ENCODE peak calls at places on chromosomes 13 and 19, in seven cellular contexts. One of them, this sample, is unnamed.

GRCh38 chr19:52622261-52622660 is 15.9 kb downstream of the ZNF83 start:
- DNase-seq in T-helper 9 cell: no peak
- DNase-seq in activated naive CD4-positive, alpha-beta T cell treated with anti-CD3 and anti-CD28 coated beads, Interleukin-2, amount 10 ng/mL, durations not matched to agents 7 days and 5 days: no peak
- DNase-seq in B cell: no peak
- DNase-seq in psoas muscle: no peak
- DNase-seq in activated effector memory CD4-positive, alpha-beta T cell treated with Interleukin-2 at 50 U/mL for 16 hours: no peak
- DNase-seq in colonic mucosa: no peak
- DNase-seq in this sample: no peak

GRCh38 chr13:33970746-33971145 is 152.8 kb downstream of the RFC3 start:
- DNase-seq in T-helper 9 cell: no peak
- DNase-seq in activated naive CD4-positive, alpha-beta T cell treated with anti-CD3 and anti-CD28 coated beads, Interleukin-2, amount 10 ng/mL, durations not matched to agents 7 days and 5 days: no peak
- DNase-seq in B cell: no peak
- DNase-seq in psoas muscle: no peak
- DNase-seq in activated effector memory CD4-positive, alpha-beta T cell treated with Interleukin-2 at 50 U/mL for 16 hours: no peak
- DNase-seq in colonic mucosa: no peak
- DNase-seq in this sample: no peak

GRCh38 chr13:27636624-27637288 is 15.1 kb downstream of the POLR1D start:
- DNase-seq in T-helper 9 cell: no peak
- DNase-seq in activated naive CD4-positive, alpha-beta T cell treated with anti-CD3 and anti-CD28 coated beads, Interleukin-2, amount 10 ng/mL, durations not matched to agents 7 days and 5 days: no peak
- DNase-seq in B cell: no peak
- DNase-seq in psoas muscle: no peak
- DNase-seq in activated effector memory CD4-positive, alpha-beta T cell treated with Interleukin-2 at 50 U/mL for 16 hours: no peak
- DNase-seq in colonic mucosa: no peak
- DNase-seq in this sample: no peak

GRCh38 chr13:67229438-67230242 is 496 bp downstream of the PCDH9 start:
- DNase-seq in T-helper 9 cell: no peak
- DNase-seq in activated naive CD4-positive, alpha-beta T cell treated with anti-CD3 and anti-CD28 coated beads, Interleukin-2, amount 10 ng/mL, durations not matched to agents 7 days and 5 days: no peak
- DNase-seq in B cell: peak
- DNase-seq in psoas muscle: no peak
- DNase-seq in activated effector memory CD4-positive, alpha-beta T cell treated with Interleukin-2 at 50 U/mL for 16 hours: no peak
- DNase-seq in colonic mucosa: no peak
- DNase-seq in this sample: no peak

GRCh38 chr19:58291943-58292342 is 13.2 kb downstream of the ZNF8 start:
- DNase-seq in T-helper 9 cell: no peak
- DNase-seq in activated naive CD4-positive, alpha-beta T cell treated with anti-CD3 and anti-CD28 coated beads, Interleukin-2, amount 10 ng/mL, durations not matched to agents 7 days and 5 days: no peak
- DNase-seq in B cell: no peak
- DNase-seq in psoas muscle: no peak
- DNase-seq in activated effector memory CD4-positive, alpha-beta T cell treated with Interleukin-2 at 50 U/mL for 16 hours: no peak
- DNase-seq in colonic mucosa: no peak
- DNase-seq in this sample: no peak

GRCh38 chr13:69935043-69935442 is 172.6 kb upstream of the ATXN8OS start:
- DNase-seq in T-helper 9 cell: no peak
- DNase-seq in activated naive CD4-positive, alpha-beta T cell treated with anti-CD3 and anti-CD28 coated beads, Interleukin-2, amount 10 ng/mL, durations not matched to agents 7 days and 5 days: no peak
- DNase-seq in B cell: no peak
- DNase-seq in psoas muscle: no peak
- DNase-seq in activated effector memory CD4-positive, alpha-beta T cell treated with Interleukin-2 at 50 U/mL for 16 hours: no peak
- DNase-seq in colonic mucosa: no peak
- DNase-seq in this sample: no peak

GRCh38 chr13:99800004-99800403 is 171.6 kb downstream of the ZIC5 start:
- DNase-seq in T-helper 9 cell: no peak
- DNase-seq in activated naive CD4-positive, alpha-beta T cell treated with anti-CD3 and anti-CD28 coated beads, Interleukin-2, amount 10 ng/mL, durations not matched to agents 7 days and 5 days: no peak
- DNase-seq in B cell: no peak
- DNase-seq in psoas muscle: no peak
- DNase-seq in activated effector memory CD4-positive, alpha-beta T cell treated with Interleukin-2 at 50 U/mL for 16 hours: no peak
- DNase-seq in colonic mucosa: no peak
- DNase-seq in this sample: no peak

GRCh38 chr19:38743394-38744297 is 628 bp downstream of the CAPN12 start:
- DNase-seq in T-helper 9 cell: no peak
- DNase-seq in activated naive CD4-positive, alpha-beta T cell treated with anti-CD3 and anti-CD28 coated beads, Interleukin-2, amount 10 ng/mL, durations not matched to agents 7 days and 5 days: no peak
- DNase-seq in B cell: no peak
- DNase-seq in psoas muscle: no peak
- DNase-seq in activated effector memory CD4-positive, alpha-beta T cell treated with Interleukin-2 at 50 U/mL for 16 hours: no peak
- DNase-seq in colonic mucosa: no peak
- DNase-seq in this sample: no peak

GRCh38 chr13:35475960-35476943 is at the start of gene MAB21L1:
- DNase-seq in T-helper 9 cell: no peak
- DNase-seq in activated naive CD4-positive, alpha-beta T cell treated with anti-CD3 and anti-CD28 coated beads, Interleukin-2, amount 10 ng/mL, durations not matched to agents 7 days and 5 days: peak
- DNase-seq in B cell: peak
- DNase-seq in psoas muscle: peak
- DNase-seq in activated effector memory CD4-positive, alpha-beta T cell treated with Interleukin-2 at 50 U/mL for 16 hours: no peak
- DNase-seq in colonic mucosa: peak
- DNase-seq in this sample: peak

GRCh38 chr13:102295316-102296048 is 106.4 kb downstream of the FGF14 start:
- DNase-seq in T-helper 9 cell: no peak
- DNase-seq in activated naive CD4-positive, alpha-beta T cell treated with anti-CD3 and anti-CD28 coated beads, Interleukin-2, amount 10 ng/mL, durations not matched to agents 7 days and 5 days: no peak
- DNase-seq in B cell: no peak
- DNase-seq in psoas muscle: no peak
- DNase-seq in activated effector memory CD4-positive, alpha-beta T cell treated with Interleukin-2 at 50 U/mL for 16 hours: no peak
- DNase-seq in colonic mucosa: no peak
- DNase-seq in this sample: no peak

GRCh38 chr13:110574161-110574560 is 12.6 kb upstream of the RAB20 start:
- DNase-seq in T-helper 9 cell: no peak
- DNase-seq in activated naive CD4-positive, alpha-beta T cell treated with anti-CD3 and anti-CD28 coated beads, Interleukin-2, amount 10 ng/mL, durations not matched to agents 7 days and 5 days: no peak
- DNase-seq in B cell: no peak
- DNase-seq in psoas muscle: no peak
- DNase-seq in activated effector memory CD4-positive, alpha-beta T cell treated with Interleukin-2 at 50 U/mL for 16 hours: no peak
- DNase-seq in colonic mucosa: no peak
- DNase-seq in this sample: no peak

GRCh38 chr19:5225486-5226345 is 114.9 kb downstream of the PTPRS start:
- DNase-seq in T-helper 9 cell: no peak
- DNase-seq in activated naive CD4-positive, alpha-beta T cell treated with anti-CD3 and anti-CD28 coated beads, Interleukin-2, amount 10 ng/mL, durations not matched to agents 7 days and 5 days: peak
- DNase-seq in B cell: no peak
- DNase-seq in psoas muscle: no peak
- DNase-seq in activated effector memory CD4-positive, alpha-beta T cell treated with Interleukin-2 at 50 U/mL for 16 hours: no peak
- DNase-seq in colonic mucosa: no peak
- DNase-seq in this sample: no peak

GRCh38 chr13:23087884-23088283 is 92.9 kb upstream of the SGCG start:
- DNase-seq in T-helper 9 cell: no peak
- DNase-seq in activated naive CD4-positive, alpha-beta T cell treated with anti-CD3 and anti-CD28 coated beads, Interleukin-2, amount 10 ng/mL, durations not matched to agents 7 days and 5 days: peak
- DNase-seq in B cell: no peak
- DNase-seq in psoas muscle: no peak
- DNase-seq in activated effector memory CD4-positive, alpha-beta T cell treated with Interleukin-2 at 50 U/mL for 16 hours: no peak
- DNase-seq in colonic mucosa: peak
- DNase-seq in this sample: no peak

GRCh38 chr13:35760678-35761308 is 284.3 kb upstream of the MAB21L1 start:
- DNase-seq in T-helper 9 cell: no peak
- DNase-seq in activated naive CD4-positive, alpha-beta T cell treated with anti-CD3 and anti-CD28 coated beads, Interleukin-2, amount 10 ng/mL, durations not matched to agents 7 days and 5 days: no peak
- DNase-seq in B cell: no peak
- DNase-seq in psoas muscle: no peak
- DNase-seq in activated effector memory CD4-positive, alpha-beta T cell treated with Interleukin-2 at 50 U/mL for 16 hours: no peak
- DNase-seq in colonic mucosa: no peak
- DNase-seq in this sample: no peak

GRCh38 chr19:24074720-24075119 is 12.3 kb upstream of the ZNF254 start:
- DNase-seq in T-helper 9 cell: no peak
- DNase-seq in activated naive CD4-positive, alpha-beta T cell treated with anti-CD3 and anti-CD28 coated beads, Interleukin-2, amount 10 ng/mL, durations not matched to agents 7 days and 5 days: no peak
- DNase-seq in B cell: no peak
- DNase-seq in psoas muscle: no peak
- DNase-seq in activated effector memory CD4-positive, alpha-beta T cell treated with Interleukin-2 at 50 U/mL for 16 hours: no peak
- DNase-seq in colonic mucosa: no peak
- DNase-seq in this sample: no peak

GRCh38 chr19:7904074-7905020 is 670 bp downstream of the MAP2K7 start:
- DNase-seq in T-helper 9 cell: peak
- DNase-seq in activated naive CD4-positive, alpha-beta T cell treated with anti-CD3 and anti-CD28 coated beads, Interleukin-2, amount 10 ng/mL, durations not matched to agents 7 days and 5 days: peak
- DNase-seq in B cell: peak
- DNase-seq in psoas muscle: peak
- DNase-seq in activated effector memory CD4-positive, alpha-beta T cell treated with Interleukin-2 at 50 U/mL for 16 hours: peak
- DNase-seq in colonic mucosa: peak
- DNase-seq in this sample: peak

GRCh38 chr13:37136187-37136586 is 30.7 kb upstream of the CSNK1A1L start:
- DNase-seq in T-helper 9 cell: no peak
- DNase-seq in activated naive CD4-positive, alpha-beta T cell treated with anti-CD3 and anti-CD28 coated beads, Interleukin-2, amount 10 ng/mL, durations not matched to agents 7 days and 5 days: no peak
- DNase-seq in B cell: no peak
- DNase-seq in psoas muscle: no peak
- DNase-seq in activated effector memory CD4-positive, alpha-beta T cell treated with Interleukin-2 at 50 U/mL for 16 hours: no peak
- DNase-seq in colonic mucosa: no peak
- DNase-seq in this sample: no peak

GRCh38 chr19:4518345-4519171 is at the start of gene PLIN4:
- DNase-seq in T-helper 9 cell: no peak
- DNase-seq in activated naive CD4-positive, alpha-beta T cell treated with anti-CD3 and anti-CD28 coated beads, Interleukin-2, amount 10 ng/mL, durations not matched to agents 7 days and 5 days: no peak
- DNase-seq in B cell: no peak
- DNase-seq in psoas muscle: peak
- DNase-seq in activated effector memory CD4-positive, alpha-beta T cell treated with Interleukin-2 at 50 U/mL for 16 hours: no peak
- DNase-seq in colonic mucosa: no peak
- DNase-seq in this sample: no peak

GRCh38 chr19:35995655-35995993 is 636 bp downstream of the SDHAF1 start:
- DNase-seq in T-helper 9 cell: no peak
- DNase-seq in activated naive CD4-positive, alpha-beta T cell treated with anti-CD3 and anti-CD28 coated beads, Interleukin-2, amount 10 ng/mL, durations not matched to agents 7 days and 5 days: peak
- DNase-seq in B cell: no peak
- DNase-seq in psoas muscle: peak
- DNase-seq in activated effector memory CD4-positive, alpha-beta T cell treated with Interleukin-2 at 50 U/mL for 16 hours: peak
- DNase-seq in colonic mucosa: peak
- DNase-seq in this sample: no peak

GRCh38 chr19:55484571-55485438 is at the start of gene NAT14:
- DNase-seq in T-helper 9 cell: peak
- DNase-seq in activated naive CD4-positive, alpha-beta T cell treated with anti-CD3 and anti-CD28 coated beads, Interleukin-2, amount 10 ng/mL, durations not matched to agents 7 days and 5 days: peak
- DNase-seq in B cell: peak
- DNase-seq in psoas muscle: peak
- DNase-seq in activated effector memory CD4-positive, alpha-beta T cell treated with Interleukin-2 at 50 U/mL for 16 hours: peak
- DNase-seq in colonic mucosa: no peak
- DNase-seq in this sample: peak

GRCh38 chr19:19067276-19068072 is 3.7 kb downstream of the SLC25A42 start:
- DNase-seq in T-helper 9 cell: no peak
- DNase-seq in activated naive CD4-positive, alpha-beta T cell treated with anti-CD3 and anti-CD28 coated beads, Interleukin-2, amount 10 ng/mL, durations not matched to agents 7 days and 5 days: no peak
- DNase-seq in B cell: no peak
- DNase-seq in psoas muscle: peak
- DNase-seq in activated effector memory CD4-positive, alpha-beta T cell treated with Interleukin-2 at 50 U/mL for 16 hours: no peak
- DNase-seq in colonic mucosa: no peak
- DNase-seq in this sample: no peak

GRCh38 chr13:26719356-26719945 is 41.1 kb downstream of the GPR12 start:
- DNase-seq in T-helper 9 cell: no peak
- DNase-seq in activated naive CD4-positive, alpha-beta T cell treated with anti-CD3 and anti-CD28 coated beads, Interleukin-2, amount 10 ng/mL, durations not matched to agents 7 days and 5 days: no peak
- DNase-seq in B cell: no peak
- DNase-seq in psoas muscle: no peak
- DNase-seq in activated effector memory CD4-positive, alpha-beta T cell treated with Interleukin-2 at 50 U/mL for 16 hours: no peak
- DNase-seq in colonic mucosa: no peak
- DNase-seq in this sample: no peak

GRCh38 chr13:32316476-32316875 is 1.2 kb downstream of the BRCA2 start:
- DNase-seq in T-helper 9 cell: no peak
- DNase-seq in activated naive CD4-positive, alpha-beta T cell treated with anti-CD3 and anti-CD28 coated beads, Interleukin-2, amount 10 ng/mL, durations not matched to agents 7 days and 5 days: no peak
- DNase-seq in B cell: no peak
- DNase-seq in psoas muscle: no peak
- DNase-seq in activated effector memory CD4-positive, alpha-beta T cell treated with Interleukin-2 at 50 U/mL for 16 hours: no peak
- DNase-seq in colonic mucosa: no peak
- DNase-seq in this sample: no peak

GRCh38 chr13:96967248-96967745 is 27.0 kb downstream of the OXGR1 start:
- DNase-seq in T-helper 9 cell: no peak
- DNase-seq in activated naive CD4-positive, alpha-beta T cell treated with anti-CD3 and anti-CD28 coated beads, Interleukin-2, amount 10 ng/mL, durations not matched to agents 7 days and 5 days: no peak
- DNase-seq in B cell: no peak
- DNase-seq in psoas muscle: no peak
- DNase-seq in activated effector memory CD4-positive, alpha-beta T cell treated with Interleukin-2 at 50 U/mL for 16 hours: no peak
- DNase-seq in colonic mucosa: no peak
- DNase-seq in this sample: no peak

GRCh38 chr19:48481846-48482639 is 12.9 kb downstream of the CYTH2 start:
- DNase-seq in T-helper 9 cell: no peak
- DNase-seq in activated naive CD4-positive, alpha-beta T cell treated with anti-CD3 and anti-CD28 coated beads, Interleukin-2, amount 10 ng/mL, durations not matched to agents 7 days and 5 days: no peak
- DNase-seq in B cell: no peak
- DNase-seq in psoas muscle: no peak
- DNase-seq in activated effector memory CD4-positive, alpha-beta T cell treated with Interleukin-2 at 50 U/mL for 16 hours: no peak
- DNase-seq in colonic mucosa: no peak
- DNase-seq in this sample: no peak

GRCh38 chr19:54430306-54431254 is 15.3 kb downstream of the TTYH1 start:
- DNase-seq in T-helper 9 cell: peak
- DNase-seq in activated naive CD4-positive, alpha-beta T cell treated with anti-CD3 and anti-CD28 coated beads, Interleukin-2, amount 10 ng/mL, durations not matched to agents 7 days and 5 days: peak
- DNase-seq in B cell: peak
- DNase-seq in psoas muscle: no peak
- DNase-seq in activated effector memory CD4-positive, alpha-beta T cell treated with Interleukin-2 at 50 U/mL for 16 hours: no peak
- DNase-seq in colonic mucosa: no peak
- DNase-seq in this sample: peak

GRCh38 chr13:73195091-73195490 is 136.3 kb downstream of the KLF5 start:
- DNase-seq in T-helper 9 cell: no peak
- DNase-seq in activated naive CD4-positive, alpha-beta T cell treated with anti-CD3 and anti-CD28 coated beads, Interleukin-2, amount 10 ng/mL, durations not matched to agents 7 days and 5 days: no peak
- DNase-seq in B cell: no peak
- DNase-seq in psoas muscle: no peak
- DNase-seq in activated effector memory CD4-positive, alpha-beta T cell treated with Interleukin-2 at 50 U/mL for 16 hours: no peak
- DNase-seq in colonic mucosa: no peak
- DNase-seq in this sample: no peak

GRCh38 chr19:7251502-7251901 is 42.7 kb downstream of the INSR start:
- DNase-seq in T-helper 9 cell: no peak
- DNase-seq in activated naive CD4-positive, alpha-beta T cell treated with anti-CD3 and anti-CD28 coated beads, Interleukin-2, amount 10 ng/mL, durations not matched to agents 7 days and 5 days: no peak
- DNase-seq in B cell: no peak
- DNase-seq in psoas muscle: no peak
- DNase-seq in activated effector memory CD4-positive, alpha-beta T cell treated with Interleukin-2 at 50 U/mL for 16 hours: no peak
- DNase-seq in colonic mucosa: no peak
- DNase-seq in this sample: peak

GRCh38 chr19:31516756-31517155 is 167.5 kb upstream of the TSHZ3 start:
- DNase-seq in T-helper 9 cell: no peak
- DNase-seq in activated naive CD4-positive, alpha-beta T cell treated with anti-CD3 and anti-CD28 coated beads, Interleukin-2, amount 10 ng/mL, durations not matched to agents 7 days and 5 days: no peak
- DNase-seq in B cell: no peak
- DNase-seq in psoas muscle: no peak
- DNase-seq in activated effector memory CD4-positive, alpha-beta T cell treated with Interleukin-2 at 50 U/mL for 16 hours: no peak
- DNase-seq in colonic mucosa: no peak
- DNase-seq in this sample: no peak

This sample was measured in T-helper 2 cell.